ENCODE peak calls at places on chromosome 19, in eight cellular contexts. U, C, Q, N, W, L, G and F are unnamed samples. For H3K27me3 and H3K4me1, the result is how much of the 10 kb centered on the place peaks cover.

GRCh38 chr19:5005096-5005495 is 36.2 kb downstream of the KDM4B start:
- DNase-seq in U (no peak), C (no peak), Q (no peak), N (no peak), W (no peak), L (no peak), G (no peak), F (no peak)

GRCh38 chr19:31499826-31500539 is 150.7 kb upstream of the TSHZ3 start:
- DNase-seq in U (no peak), C (no peak), Q (no peak), N (no peak), W (peak), L (no peak), G (no peak), F (no peak)

GRCh38 chr19:45960595-45961235 is 12.9 kb downstream of the NOVA2 start:
- DNase-seq in U (no peak), C (no peak), Q (peak), N (peak), W (no peak), L (no peak), G (peak), F (no peak)

GRCh38 chr19:17933414-17934129 is 757 bp downstream of the CCDC124 start:
- DNase-seq in U (no peak), C (no peak), Q (no peak), N (no peak), W (no peak), L (no peak), G (no peak), F (peak)

GRCh38 chr19:30896551-30896950 is 452.7 kb downstream of the TSHZ3 start:
- DNase-seq in U (no peak), C (no peak), Q (peak), N (no peak), W (no peak), L (no peak), G (no peak), F (no peak)

GRCh38 chr19:58368561-58369360 is 6.2 kb upstream of the ZNF497 start:
- DNase-seq in U (no peak), C (no peak), Q (peak), N (no peak), W (no peak), L (peak), G (no peak), F (no peak)

GRCh38 chr19:30144794-30145193 is 202.8 kb downstream of the URI1 start:
- DNase-seq in U (no peak), C (no peak), Q (no peak), N (no peak), W (no peak), L (no peak), G (no peak), F (no peak)

GRCh38 chr19:15253513-15253912 is 21.3 kb upstream of the EPHX3 start:
- DNase-seq in U (no peak), C (no peak), Q (no peak), N (no peak), W (no peak), L (no peak), G (peak), F (no peak)

GRCh38 chr19:1690570-1691307 is 38.3 kb upstream of the TCF3 start:
- DNase-seq in U (no peak), C (no peak), Q (peak), N (peak), W (no peak), L (no peak), G (peak), F (peak)

GRCh38 chr19:18736415-18737336 is 53.2 kb downstream of the CRTC1 start:
- DNase-seq in U (no peak), C (no peak), Q (no peak), N (no peak), W (no peak), L (no peak), G (peak), F (no peak)

GRCh38 chr19:16571283-16571682 is 932 bp downstream of the SLC35E1 start:
- DNase-seq in U (no peak), C (no peak), Q (no peak), N (no peak), W (no peak), L (no peak), G (no peak), F (no peak)

GRCh38 chr19:7851623-7852500 is 21.8 kb downstream of the EVI5L start:
- DNase-seq in U (no peak), C (no peak), Q (no peak), N (no peak), W (no peak), L (no peak), G (no peak), F (no peak)

DNA sequence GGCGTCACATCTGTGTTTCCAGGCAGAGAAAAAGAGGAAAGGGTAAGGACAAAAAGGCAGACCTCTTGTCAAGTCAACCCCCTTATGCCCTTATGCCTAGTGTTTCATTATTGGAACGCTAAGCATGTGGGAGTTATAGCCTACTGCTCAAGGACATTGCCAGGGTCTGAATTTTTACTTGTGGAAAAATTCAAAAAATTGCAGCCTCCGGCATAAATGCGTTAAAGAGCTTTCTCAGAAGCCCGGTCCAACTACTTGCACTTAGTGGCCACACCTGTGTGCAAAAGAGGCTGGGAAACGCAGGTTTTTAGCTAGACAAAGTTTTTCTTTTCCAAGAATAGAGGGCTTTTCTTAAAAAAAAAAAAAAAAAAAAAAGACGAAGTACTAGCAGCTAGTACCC is 139.8 kb downstream of the DPF1 start:
- DNase-seq in U (no peak), C (no peak), Q (no peak), N (no peak), W (no peak), L (no peak), G (no peak), F (no peak)
- H3K27me3 ChIP-seq in U (under half), C (under half), Q (under half), N (under half), W (under half), L (under half), G (under half), F (under half)

GRCh38 chr19:3653081-3653795 is 26.6 kb upstream of the CACTIN start:
- DNase-seq in U (no peak), C (no peak), Q (no peak), N (no peak), W (no peak), L (no peak), G (no peak), F (no peak)

GRCh38 chr19:3656073-3656746 is 29.6 kb upstream of the CACTIN start:
- DNase-seq in U (no peak), C (no peak), Q (no peak), N (no peak), W (no peak), L (no peak), G (no peak), F (no peak)

GRCh38 chr19:3652422-3652821 is 25.8 kb upstream of the CACTIN start:
- DNase-seq in U (no peak), C (no peak), Q (no peak), N (no peak), W (no peak), L (no peak), G (no peak), F (no peak)

GRCh38 chr19:3655402-3656072 is 28.9 kb upstream of the CACTIN start:
- DNase-seq in U (no peak), C (no peak), Q (no peak), N (peak), W (no peak), L (peak), G (peak), F (no peak)

DNA sequence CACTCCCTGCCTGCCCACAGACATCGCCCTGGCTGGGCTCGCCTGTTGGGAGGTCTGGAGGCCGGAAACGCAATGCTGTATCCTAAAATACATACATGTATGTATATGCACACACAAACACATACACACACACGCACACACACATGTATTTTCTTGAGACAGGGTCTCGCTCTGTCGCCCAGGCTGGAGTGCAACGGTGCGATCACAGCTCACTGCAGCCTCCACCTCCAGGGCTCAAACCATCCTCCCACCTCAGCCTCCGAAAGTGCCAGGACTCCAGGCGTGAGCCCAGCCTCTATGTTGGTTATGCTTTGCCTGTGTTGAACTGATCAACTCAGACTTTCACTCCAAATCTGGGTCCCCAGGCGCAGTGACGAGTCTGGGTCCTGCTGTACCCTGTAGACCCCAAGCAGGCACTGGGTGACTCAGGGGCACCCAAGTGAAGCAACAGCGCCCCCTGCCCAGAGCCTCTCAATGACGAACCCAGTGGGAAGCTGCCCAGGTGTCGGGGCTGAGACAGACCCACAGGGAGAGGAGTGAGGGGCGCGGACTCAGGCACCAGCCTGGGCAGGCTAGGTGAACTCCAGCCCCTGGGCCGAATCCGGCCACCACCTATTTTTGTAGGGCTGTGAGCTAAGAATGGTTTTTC is 27.4 kb upstream of the CACTIN start:
- DNase-seq in U (no peak), C (no peak), Q (no peak), N (peak), W (no peak), L (no peak), G (peak), F (no peak)
- TF ChIP-seq CTCF in U (no peak), C (no peak), Q (peak), N (peak), W (no peak), L (no peak), G (peak), F (peak)

GRCh38 chr19:507286-508203 is at the start of gene TPGS1:
- DNase-seq in U (no peak), C (peak), Q (peak), N (peak), W (peak), L (peak), G (peak), F (peak)
- H3K4me1 ChIP-seq in U (under half), C (under half), Q (under half), N (under half), W (under half), L (under half), G (under half), F (under half)

GRCh38 chr19:48498576-48498879 is 13.1 kb downstream of the LMTK3 start:
- DNase-seq in U (no peak), C (no peak), Q (no peak), N (no peak), W (no peak), L (no peak), G (no peak), F (no peak)

GRCh38 chr19:48499352-48500090 is 12.1 kb downstream of the LMTK3 start:
- DNase-seq in U (no peak), C (no peak), Q (no peak), N (no peak), W (no peak), L (no peak), G (no peak), F (no peak)

GRCh38 chr19:48498922-48499321 is 12.7 kb downstream of the LMTK3 start:
- DNase-seq in U (no peak), C (no peak), Q (no peak), N (no peak), W (no peak), L (no peak), G (no peak), F (no peak)

GRCh38 chr19:48496959-48497727 is 14.5 kb downstream of the LMTK3 start:
- DNase-seq in U (no peak), C (no peak), Q (no peak), N (no peak), W (no peak), L (no peak), G (no peak), F (no peak)

DNA sequence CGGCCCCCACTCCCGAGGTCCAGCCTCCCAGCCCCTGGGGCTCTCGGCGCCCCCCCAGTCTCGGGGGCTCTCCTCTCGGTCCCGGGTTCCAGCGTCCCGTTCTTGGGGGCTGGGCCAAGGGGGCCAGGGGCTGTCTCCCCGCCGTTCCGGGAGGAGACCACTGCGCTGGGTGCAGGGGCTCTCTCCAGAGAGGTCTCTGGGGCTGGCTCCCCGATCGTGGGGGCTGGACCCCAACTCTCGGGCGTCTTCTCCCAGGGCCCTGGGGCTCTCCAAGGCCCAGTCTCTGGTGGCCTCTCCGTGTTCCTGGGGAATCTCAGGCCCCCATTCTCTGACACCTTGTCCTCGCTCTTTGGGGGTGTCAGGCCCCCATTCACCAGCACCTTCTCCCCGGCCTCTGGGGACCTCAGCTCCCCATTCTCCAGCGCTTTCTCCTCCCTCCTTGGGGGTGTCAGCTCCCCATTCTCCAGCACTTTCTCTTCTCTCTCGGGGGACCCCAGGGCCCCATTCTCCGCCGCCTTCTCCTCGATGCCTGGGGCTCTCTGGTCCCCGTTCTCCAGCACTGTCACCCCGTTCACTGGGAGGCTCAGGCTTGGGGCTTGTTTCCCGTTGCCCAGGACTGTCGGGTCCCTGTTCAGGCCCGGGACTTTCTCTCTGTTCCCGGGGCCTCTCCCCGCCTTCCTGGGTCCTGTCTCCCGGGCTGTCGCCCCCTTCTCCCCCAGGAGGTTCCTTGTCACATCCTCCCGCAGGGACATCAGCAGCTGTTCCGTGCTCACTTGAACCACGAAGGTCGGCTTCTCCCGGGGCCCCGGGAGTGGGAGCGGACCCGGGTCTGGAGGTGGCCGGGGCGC is 13.7 kb downstream of the LMTK3 start:
- DNase-seq in U (no peak), C (no peak), Q (no peak), N (no peak), W (no peak), L (no peak), G (no peak), F (no peak)
- H3K27me3 ChIP-seq in U (under half), C (under half), Q (under half), N (under half), W (under half), L (under half), G (half or more), F (under half)

GRCh38 chr19:517721-518136 is 10.4 kb downstream of the TPGS1 start:
- DNase-seq in U (no peak), C (no peak), Q (no peak), N (peak), W (no peak), L (no peak), G (no peak), F (no peak)

GRCh38 chr19:519449-519865 is 12.1 kb upstream of the CDC34 start:
- DNase-seq in U (no peak), C (no peak), Q (no peak), N (no peak), W (no peak), L (no peak), G (no peak), F (no peak)

GRCh38 chr19:514166-514663 is 6.9 kb downstream of the TPGS1 start:
- DNase-seq in U (no peak), C (no peak), Q (no peak), N (no peak), W (no peak), L (no peak), G (no peak), F (no peak)

GRCh38 chr19:518292-519231 is 11.3 kb downstream of the TPGS1 start:
- DNase-seq in U (no peak), C (no peak), Q (peak), N (peak), W (no peak), L (no peak), G (no peak), F (peak)

DNA sequence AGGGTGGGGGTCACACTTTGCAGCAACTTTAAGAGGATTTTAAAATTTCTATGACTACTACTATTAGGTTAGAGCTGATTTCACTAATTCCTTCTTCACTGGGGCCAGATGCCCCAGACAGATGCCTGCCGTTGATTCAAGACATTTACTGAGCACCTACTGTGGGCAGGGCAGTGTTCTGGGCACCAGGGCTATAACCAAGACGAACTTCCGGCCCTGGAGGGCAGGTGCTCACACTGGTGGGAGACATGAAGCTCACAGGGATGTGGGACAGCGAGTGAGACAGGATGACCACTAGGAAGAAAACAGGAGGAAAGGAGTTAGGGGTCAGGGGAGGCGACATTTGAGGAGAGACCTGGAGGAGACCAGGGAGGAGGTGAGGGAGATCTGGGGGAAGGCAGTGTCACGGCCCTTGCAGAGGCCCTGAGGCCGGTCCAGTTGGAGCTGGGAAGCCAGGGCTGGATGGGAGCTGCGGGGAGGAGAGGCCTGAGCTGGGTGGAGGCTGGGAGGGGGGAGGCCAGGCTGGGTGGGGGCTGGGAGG is 9.7 kb downstream of the TPGS1 start:
- DNase-seq in U (no peak), C (no peak), Q (no peak), N (peak), W (no peak), L (no peak), G (no peak), F (no peak)
- TF ChIP-seq CTCF in U (no peak), C (no peak), Q (no peak), N (no peak), W (no peak), L (no peak), G (no peak), F (no peak)

DNA sequence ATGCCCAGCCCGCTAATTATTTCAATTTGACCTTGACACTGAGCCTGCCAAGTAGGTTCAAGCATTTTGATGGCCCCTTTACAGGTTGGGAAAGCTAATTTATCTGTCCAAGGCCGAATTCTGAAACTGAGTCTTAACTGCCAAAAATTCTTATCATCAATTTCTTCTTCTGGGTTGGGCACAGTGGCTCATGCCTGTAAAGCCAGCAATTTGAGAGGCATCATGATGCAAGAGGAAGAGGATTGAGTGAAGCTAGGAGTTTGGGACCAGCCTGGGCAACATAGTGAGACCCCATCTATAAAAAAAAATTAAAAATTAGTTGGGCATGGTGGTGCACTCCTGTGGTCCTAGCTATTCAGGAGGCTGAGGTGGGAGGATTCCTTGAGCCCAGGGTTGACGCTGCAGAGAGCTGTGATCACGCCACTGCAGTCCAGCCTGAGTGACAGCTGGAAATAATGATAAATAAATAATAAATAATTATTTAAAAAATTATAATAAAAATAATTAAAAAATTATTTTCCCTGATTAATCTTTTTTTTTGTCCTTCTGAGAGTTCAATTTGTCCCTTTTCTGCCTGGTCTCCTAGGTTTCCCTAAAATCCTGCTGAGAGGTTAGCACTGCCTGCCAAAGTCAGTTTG is 1.3 kb upstream of the LDLR start:
- DNase-seq in U (no peak), C (no peak), Q (no peak), N (no peak), W (no peak), L (no peak), G (no peak), F (no peak)
- H3K4me1 ChIP-seq in U (under half), C (under half), Q (under half), N (under half), W (under half), L (half or more), G (under half), F (under half)

DNA sequence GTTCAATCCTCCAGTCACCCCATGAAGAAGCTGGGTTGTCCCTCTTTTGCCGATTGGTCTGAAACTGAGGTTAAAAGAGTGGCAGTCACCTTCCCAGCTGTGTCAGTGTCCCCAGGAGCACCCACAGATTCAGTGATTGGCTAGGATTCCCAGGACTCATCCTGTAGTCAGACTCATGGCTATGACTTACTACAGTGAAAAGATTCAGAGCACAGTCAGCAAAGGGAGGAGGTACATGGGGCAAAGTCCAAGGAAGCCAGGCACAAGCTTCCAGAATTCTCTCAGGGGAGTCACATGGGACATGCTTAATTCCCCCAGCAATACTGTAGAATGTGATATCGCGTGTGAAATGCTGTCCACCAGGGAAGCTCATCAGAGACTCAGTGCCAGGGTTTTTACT is 14.2 kb downstream of the ZNF473 start:
- DNase-seq in U (no peak), C (no peak), Q (no peak), N (no peak), W (no peak), L (no peak), G (no peak), F (no peak)
- H3K27me3 ChIP-seq in U (under half), C (under half), Q (under half), N (under half), W (under half), L (under half), G (under half), F (under half)

DNA sequence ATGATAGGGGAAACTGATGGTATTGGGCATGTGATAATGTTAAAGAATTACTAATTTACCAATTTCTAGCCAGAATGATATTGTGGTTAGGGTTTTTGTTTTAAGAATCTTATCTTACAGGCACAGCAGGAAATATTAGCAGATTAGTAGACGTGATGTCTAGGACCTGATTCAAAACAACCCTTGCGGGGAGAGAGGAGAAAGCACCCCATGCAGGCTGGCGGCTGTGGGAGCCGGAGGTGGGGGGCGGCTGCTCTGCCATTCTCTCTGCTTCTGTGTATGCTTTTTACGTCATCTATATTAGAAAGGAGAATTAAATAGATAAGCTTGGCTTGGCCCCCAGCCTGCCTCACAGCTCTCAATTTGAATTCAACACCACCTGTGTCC is 41.5 kb downstream of the MLLT1 start:
- DNase-seq in U (no peak), C (no peak), Q (no peak), N (peak), W (no peak), L (peak), G (peak), F (no peak)
- TF ChIP-seq CTCF in U (no peak), C (no peak), Q (no peak), N (no peak), W (no peak), L (no peak), G (no peak), F (no peak)

GRCh38 chr19:47093841-47094240 is 19.7 kb downstream of the ZC3H4 start:
- DNase-seq in U (no peak), C (no peak), Q (no peak), N (no peak), W (no peak), L (no peak), G (no peak), F (peak)
- H3K4me1 ChIP-seq in U (under half), C (under half), Q (under half), N (under half), W (under half), L (under half), G (under half), F (under half)